ENCODE peak calls at places on chromosome 10, in nine cellular contexts. V, G, E, R, U, F, K, D and N are unnamed samples.

GRCh38 chr10:92750788-92751533 is 61.2 kb downstream of the HHEX start:
- DNase-seq in E (no peak), F (no peak), D (no peak), V (no peak), K (no peak), U (no peak), R (no peak), G (no peak), N (no peak)

GRCh38 chr10:72086466-72087391 is 1.6 kb downstream of the SPOCK2 start:
- DNase-seq in D (peak; percentile 89), R (peak; percentile 87), E (no peak), U (no peak), K (no peak), F (peak; percentile 64), V (no peak), G (peak; percentile 61), N (peak; percentile 70)

GRCh38 chr10:43598447-43598846 is 7.8 kb upstream of the ZNF485 start:
- DNase-seq in G (no peak), R (peak; percentile 61), V (no peak), U (peak; percentile 56), K (no peak), F (peak; percentile 23), E (no peak), D (no peak), N (no peak)

GRCh38 chr10:113126506-113127192 is 176.6 kb downstream of the TCF7L2 start:
- DNase-seq in F (peak; percentile 75), K (peak; percentile 78), R (peak; percentile 71), U (peak; percentile 43), D (peak; percentile 89), V (peak; percentile 52), G (peak; percentile 25), E (peak; percentile 82), N (peak; percentile 38)

GRCh38 chr10:3867454-3868273 is 82.7 kb upstream of the KLF6 start:
- DNase-seq in V (no peak), E (no peak), U (no peak), D (no peak), F (no peak), R (no peak), G (no peak), K (no peak), N (no peak)

GRCh38 chr10:100993986-100994708 is 5.5 kb upstream of the LZTS2 start:
- DNase-seq in K (no peak), R (no peak), D (no peak), E (peak; percentile 22), G (no peak), V (no peak), F (no peak), U (peak; percentile 29), N (peak; percentile 17)

GRCh38 chr10:110311357-110311949 is 6.7 kb upstream of the SMNDC1 start:
- DNase-seq in U (peak; percentile 46), G (peak; percentile 25), F (peak; percentile 17), E (peak; percentile 67), V (peak; percentile 47), K (peak; percentile 33), D (no peak), R (peak; percentile 59), N (no peak)

GRCh38 chr10:77695186-77695585 is 57.6 kb upstream of the KCNMA1 start:
- DNase-seq in R (no peak), F (no peak), E (no peak), D (no peak), U (no peak), K (no peak), V (no peak), G (no peak), N (no peak)

GRCh38 chr10:61901829-61902447 is 439 bp downstream of the ARID5B start:
- DNase-seq in R (no peak), U (peak; percentile 31), V (no peak), F (no peak), E (peak; percentile 37), K (peak; percentile 21), D (no peak), G (no peak), N (no peak)

GRCh38 chr10:65618125-65618524 is 1307.7 kb upstream of the LRRTM3 start:
- DNase-seq in F (no peak), K (no peak), V (no peak), D (no peak), U (no peak), E (no peak), G (no peak), R (no peak), N (no peak)

GRCh38 chr10:13587367-13587766 is 602 bp downstream of the PRPF18 start:
- DNase-seq in R (no peak), K (peak; percentile 27), G (peak; percentile 0), V (no peak), F (no peak), D (peak; percentile 54), E (no peak), U (no peak), N (no peak)

GRCh38 chr10:992523-993340 is 4.5 kb downstream of the GTPBP4 start:
- DNase-seq in E (no peak), G (no peak), D (no peak), K (no peak), R (peak; percentile 49), V (no peak), F (no peak), U (no peak), N (no peak)

GRCh38 chr10:98400482-98400881 is 14.5 kb downstream of the PYROXD2 start:
- DNase-seq in D (no peak), G (no peak), F (no peak), K (no peak), U (no peak), R (no peak), E (no peak), V (no peak), N (no peak)

GRCh38 chr10:6917125-6917524 is 337.0 kb upstream of the PRKCQ start:
- DNase-seq in R (no peak), G (no peak), F (no peak), D (no peak), E (peak; percentile 15), U (no peak), V (no peak), K (no peak), N (no peak)

DNA sequence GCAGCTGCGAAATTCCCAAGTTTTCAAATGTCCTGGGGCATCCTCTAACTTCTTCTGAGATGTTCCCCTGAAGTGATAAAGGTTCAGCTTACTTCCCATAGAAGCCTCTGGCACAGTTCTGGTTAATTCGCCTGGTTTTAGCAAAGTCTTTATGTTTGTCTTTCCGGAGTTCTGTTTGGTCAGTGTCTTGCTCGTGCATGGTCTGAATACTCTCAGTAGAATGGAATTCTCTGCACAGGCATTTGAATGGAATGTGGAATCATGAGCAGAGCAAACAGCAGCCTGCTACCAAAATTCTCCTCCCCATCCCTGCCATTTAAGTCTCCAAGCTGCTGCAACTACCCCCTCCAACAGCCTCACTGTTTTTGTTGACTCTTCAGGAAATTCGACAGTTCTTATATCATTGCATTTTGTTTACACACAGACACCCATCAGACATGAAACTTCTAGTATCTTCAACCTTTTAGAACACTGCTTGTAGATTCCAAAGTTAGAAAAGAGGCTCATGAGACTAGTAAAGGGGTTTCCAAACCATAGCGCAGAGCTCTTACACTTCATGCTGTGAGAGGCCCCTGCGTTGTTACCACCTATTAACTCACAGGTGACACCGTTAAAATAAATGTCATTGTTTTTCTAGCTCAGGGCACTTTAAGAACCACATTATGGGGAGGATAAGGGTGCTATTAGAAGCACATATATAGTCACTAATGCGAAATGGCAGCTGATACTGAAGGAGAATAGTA is 129.7 kb downstream of the PLCE1 start:
- DNase-seq in U (peak; percentile 87), R (no peak), V (no peak), G (no peak), E (no peak), D (no peak), F (no peak), K (no peak), N (no peak)
- H3K27ac ChIP-seq in U (peak overlapping the region; percentile 48), R (no peak overlapping the region), V (no peak overlapping the region), G (no peak overlapping the region), E (no peak overlapping the region), D (no peak overlapping the region), F (no peak overlapping the region), K (no peak overlapping the region), N (no peak overlapping the region)

GRCh38 chr10:73166972-73167371 is 836 bp downstream of the ECD start:
- DNase-seq in R (no peak), F (no peak), G (no peak), D (no peak), U (no peak), E (no peak), V (no peak), K (no peak), N (no peak)
- H3K27ac ChIP-seq in R (no peak overlapping the region), F (peak overlapping the region; percentile 93), G (peak overlapping the region; percentile 95), D (no peak overlapping the region), U (peak overlapping the region; percentile 85), E (peak overlapping the region; percentile 81), V (no peak overlapping the region), K (no peak overlapping the region), N (no peak overlapping the region)

GRCh38 chr10:11197854-11198253 is 180.2 kb downstream of the CELF2 start:
- DNase-seq in V (no peak), E (no peak), D (no peak), K (no peak), R (no peak), G (no peak), U (no peak), F (no peak), N (no peak)
- H3K27ac ChIP-seq in V (no peak overlapping the region), E (no peak overlapping the region), D (no peak overlapping the region), K (no peak overlapping the region), R (no peak overlapping the region), G (peak overlapping the region; percentile 12), U (no peak overlapping the region), F (no peak overlapping the region), N (no peak overlapping the region)

DNA sequence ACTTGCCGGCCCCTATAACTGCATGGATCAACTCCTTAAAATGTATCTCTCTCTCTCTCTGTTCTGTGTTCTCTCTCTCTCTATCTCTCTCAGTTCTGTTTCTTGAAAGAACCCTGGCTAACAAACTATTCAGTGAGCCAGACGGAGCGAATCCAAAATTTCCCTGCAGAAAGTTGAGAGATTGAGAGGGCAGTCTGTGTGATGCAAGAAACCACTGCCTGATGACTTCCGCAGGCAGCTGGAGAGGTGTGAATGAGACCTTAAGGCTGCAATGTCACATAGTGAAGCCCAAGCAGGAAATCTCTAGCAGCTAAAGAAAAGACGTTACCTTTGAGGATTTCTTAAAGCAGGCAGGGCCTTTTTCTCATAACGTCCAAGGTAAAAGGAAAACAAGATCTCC is 17.3 kb downstream of the FAM107B start:
- DNase-seq in E (no peak), K (no peak), V (no peak), U (no peak), D (no peak), F (no peak), G (no peak), R (no peak), N (no peak)
- H3K27ac ChIP-seq in E (no peak overlapping the region), K (no peak overlapping the region), V (no peak overlapping the region), U (no peak overlapping the region), D (no peak overlapping the region), F (no peak overlapping the region), G (no peak overlapping the region), R (no peak overlapping the region), N (no peak overlapping the region)